ENCODE peak calls at places on chromosomes 3 and 15, in nine cellular contexts. E, Z, G, R, U, J, V, A and C are unnamed samples.

GRCh38 chr15:75230524-75231371 is 27.4 kb upstream of the GOLGA6C start:
- DNase-seq in U (no peak), E (no peak), R (no peak), Z (no peak), J (peak), V (no peak), G (no peak), A (no peak), C (no peak)

GRCh38 chr15:58724471-58724870 is 25.0 kb downstream of the ADAM10 start:
- DNase-seq in A (no peak), E (no peak), G (no peak), J (peak), R (peak), U (no peak), V (no peak), Z (no peak), C (no peak)

GRCh38 chr3:131526801-131527347 is 24.1 kb upstream of the MRPL3 start:
- DNase-seq in J (no peak), V (peak), G (peak), U (no peak), Z (peak), A (no peak), R (peak), E (peak), C (peak)

GRCh38 chr3:105801397-105801796 is 67.4 kb downstream of the CBLB start:
- DNase-seq in Z (no peak), E (no peak), A (no peak), J (peak), R (peak), U (no peak), G (no peak), V (no peak), C (no peak)

GRCh38 chr3:153768559-153769469 is 352.4 kb upstream of the ARHGEF26 start:
- DNase-seq in Z (peak), R (no peak), U (peak), A (peak), E (peak), G (no peak), J (peak), V (peak), C (no peak)

GRCh38 chr15:67184208-67184925 is 70.1 kb downstream of the AAGAB start:
- DNase-seq in R (no peak), A (no peak), J (no peak), U (no peak), Z (no peak), V (no peak), E (no peak), G (peak), C (no peak)

GRCh38 chr3:179321585-179322322 is 1.1 kb upstream of the ZNF639 start:
- DNase-seq in Z (peak), U (peak), G (no peak), J (peak), R (no peak), V (no peak), E (peak), A (no peak), C (no peak)

GRCh38 chr15:76235186-76235826 is 76.0 kb downstream of the ETFA start:
- DNase-seq in R (no peak), U (peak), J (peak), A (peak), Z (peak), G (no peak), E (peak), V (no peak), C (no peak)